ENCODE peak calls at places on chromosomes 11 and 22, in eight cellular contexts. F is adrenal gland; M is HCT116; G is effector memory CD4-positive, alpha-beta T cell; Q is transverse colon; C is Panc1; D is left ventricle myocardium inferior; L is OCI-LY7. A is an unnamed sample.

GRCh38 chr11:9613118-9613829 is 39.8 kb downstream of the WEE1 start:
- DNase-seq in F (peak; percentile 97), M (peak; percentile 92), G (peak; percentile 73), Q (peak; percentile 95), C (peak; percentile 100), D (peak; percentile 93), L (peak; percentile 92), A (peak; percentile 94)

GRCh38 chr22:46083383-46084350 is 66.7 kb upstream of the PPARA start:
- DNase-seq in F (peak; percentile 47), M (no peak), G (no peak), Q (peak; percentile 12), C (no peak), D (peak; percentile 16), L (no peak), A (no peak)

GRCh38 chr22:27937453-27937852 is 18.4 kb upstream of the PITPNB start:
- DNase-seq in F (no peak), M (no peak), G (no peak), Q (no peak), C (no peak), D (no peak), L (no peak), A (no peak)

GRCh38 chr22:28841111-28841510 is 40.7 kb upstream of the XBP1 start:
- DNase-seq in F (no peak), M (no peak), G (no peak), Q (no peak), C (no peak), D (no peak), L (no peak), A (no peak)

GRCh38 chr11:121367434-121367833 is 74.9 kb downstream of the SC5D start:
- DNase-seq in F (no peak), M (no peak), G (no peak), Q (no peak), C (no peak), D (no peak), L (peak; percentile 95), A (no peak)

GRCh38 chr11:91981995-91982394 is 242.6 kb upstream of the FAT3 start:
- DNase-seq in F (peak; percentile 80), M (no peak), G (no peak), Q (peak; percentile 36), C (no peak), D (no peak), L (no peak), A (peak; percentile 40)

GRCh38 chr11:56932572-56933235 is 56.0 kb upstream of the OR5AK2 start:
- DNase-seq in F (no peak), M (peak; percentile 63), G (no peak), Q (no peak), C (peak; percentile 87), D (no peak), L (no peak), A (no peak)

GRCh38 chr11:12629601-12630313 is 44.5 kb upstream of the TEAD1 start:
- DNase-seq in F (no peak), M (no peak), G (no peak), Q (no peak), C (no peak), D (no peak), L (no peak), A (no peak)

GRCh38 chr11:110564676-110565343 is 135.1 kb downstream of the FDX1 start:
- DNase-seq in F (no peak), M (no peak), G (no peak), Q (no peak), C (no peak), D (no peak), L (no peak), A (no peak)

GRCh38 chr11:47270331-47271271 is 668 bp downstream of the MADD start:
- DNase-seq in F (peak; percentile 61), M (no peak), G (peak; percentile 8), Q (peak; percentile 34), C (no peak), D (no peak), L (peak; percentile 55), A (no peak)

GRCh38 chr11:69170704-69171103 is 15.0 kb downstream of the SMIM38 start:
- DNase-seq in F (no peak), M (no peak), G (no peak), Q (no peak), C (no peak), D (no peak), L (no peak), A (no peak)

GRCh38 chr22:44920183-44920582 is 89.6 kb downstream of the PHF21B start:
- DNase-seq in F (no peak), M (no peak), G (no peak), Q (no peak), C (no peak), D (peak; percentile 5), L (no peak), A (no peak)

GRCh38 chr22:28442951-28443876 is 236.4 kb downstream of the TTC28 start:
- DNase-seq in F (peak; percentile 75), M (no peak), G (no peak), Q (peak; percentile 68), C (no peak), D (peak; percentile 60), L (peak; percentile 1), A (peak; percentile 60)

GRCh38 chr11:2271327-2272240 is 1.2 kb upstream of the ASCL2 start:
- DNase-seq in F (no peak), M (no peak), G (no peak), Q (no peak), C (no peak), D (no peak), L (no peak), A (peak; percentile 21)

GRCh38 chr22:39232246-39232645 is 12.5 kb downstream of the PDGFB start:
- DNase-seq in F (no peak), M (no peak), G (no peak), Q (no peak), C (no peak), D (no peak), L (no peak), A (no peak)

GRCh38 chr22:39234157-39234793 is 10.5 kb downstream of the PDGFB start:
- DNase-seq in F (no peak), M (no peak), G (no peak), Q (no peak), C (no peak), D (peak; percentile 74), L (no peak), A (no peak)

GRCh38 chr22:39234867-39235687 is 9.7 kb downstream of the PDGFB start:
- DNase-seq in F (no peak), M (no peak), G (no peak), Q (peak; percentile 63), C (no peak), D (peak; percentile 83), L (no peak), A (no peak)

GRCh38 chr22:39232806-39233735 is 11.7 kb downstream of the PDGFB start:
- DNase-seq in F (no peak), M (no peak), G (no peak), Q (no peak), C (no peak), D (no peak), L (no peak), A (no peak)

DNA sequence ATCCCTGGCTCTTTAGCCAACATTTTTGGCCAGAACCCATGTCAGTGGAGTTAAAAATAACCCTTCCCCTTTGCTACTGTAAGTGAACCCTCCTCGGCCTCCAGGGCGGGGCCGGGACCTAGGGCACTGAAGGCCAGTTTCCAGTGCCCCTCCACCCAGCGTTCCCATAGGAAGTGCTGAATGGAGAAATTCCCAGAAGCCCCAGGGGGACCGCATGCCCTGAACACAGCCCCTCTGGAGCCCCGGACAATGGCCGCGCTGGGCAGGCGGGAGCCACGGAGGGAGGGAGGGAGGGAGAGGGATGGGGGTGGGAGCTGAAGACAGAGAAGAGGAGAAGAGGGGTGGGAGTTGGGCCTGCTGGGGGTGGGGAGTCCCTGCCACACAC is 11.1 kb downstream of the PDGFB start:
- DNase-seq in F (no peak), M (no peak), G (no peak), Q (no peak), C (no peak), D (peak; percentile 72), L (no peak), A (no peak)
- H3K27ac ChIP-seq in F (no peak overlapping the region), M (no peak overlapping the region), G (no peak overlapping the region), Q (peak overlapping the region; percentile 32), C (no peak overlapping the region), D (peak overlapping the region; percentile 97), L (no peak overlapping the region), A (no peak overlapping the region)

GRCh38 chr11:66639066-66639813 is 737 bp downstream of the RBM4 start:
- DNase-seq in F (no peak), M (no peak), G (no peak), Q (peak; percentile 20), C (no peak), D (no peak), L (peak; percentile 50), A (no peak)
- H3K4me1 ChIP-seq in F (peaks cover 58% of the 10 kb centered on the region), M (peaks cover 4% of the 10 kb centered on the region), G (peaks cover 48% of the 10 kb centered on the region), Q (peaks cover 26% of the 10 kb centered on the region), C (peaks cover 49% of the 10 kb centered on the region), D (peaks cover 77% of the 10 kb centered on the region), L (peaks cover 55% of the 10 kb centered on the region), A (peaks cover 18% of the 10 kb centered on the region)

GRCh38 chr11:97525273-97525672 is 1135.5 kb downstream of the JRKL start:
- DNase-seq in F (no peak), M (no peak), G (no peak), Q (no peak), C (no peak), D (no peak), L (no peak), A (no peak)
- H3K27ac ChIP-seq in F (no peak overlapping the region), M (no peak overlapping the region), G (no peak overlapping the region), Q (no peak overlapping the region), C (no peak overlapping the region), D (no peak overlapping the region), L (no peak overlapping the region), A (no peak overlapping the region)

GRCh38 chr11:66124564-66124963 is 54.5 kb downstream of the PACS1 start:
- DNase-seq in F (no peak), M (no peak), G (no peak), Q (no peak), C (peak; percentile 59), D (no peak), L (no peak), A (no peak)

GRCh38 chr11:66130978-66131377 is 60.9 kb downstream of the PACS1 start:
- DNase-seq in F (no peak), M (no peak), G (no peak), Q (no peak), C (no peak), D (no peak), L (no peak), A (no peak)

GRCh38 chr11:66123902-66124301 is 53.8 kb downstream of the PACS1 start:
- DNase-seq in F (peak; percentile 42), M (no peak), G (no peak), Q (no peak), C (no peak), D (no peak), L (no peak), A (no peak)

GRCh38 chr11:66126064-66126463 is 56.0 kb downstream of the PACS1 start:
- DNase-seq in F (no peak), M (no peak), G (no peak), Q (no peak), C (no peak), D (no peak), L (peak; percentile 54), A (no peak)

DNA sequence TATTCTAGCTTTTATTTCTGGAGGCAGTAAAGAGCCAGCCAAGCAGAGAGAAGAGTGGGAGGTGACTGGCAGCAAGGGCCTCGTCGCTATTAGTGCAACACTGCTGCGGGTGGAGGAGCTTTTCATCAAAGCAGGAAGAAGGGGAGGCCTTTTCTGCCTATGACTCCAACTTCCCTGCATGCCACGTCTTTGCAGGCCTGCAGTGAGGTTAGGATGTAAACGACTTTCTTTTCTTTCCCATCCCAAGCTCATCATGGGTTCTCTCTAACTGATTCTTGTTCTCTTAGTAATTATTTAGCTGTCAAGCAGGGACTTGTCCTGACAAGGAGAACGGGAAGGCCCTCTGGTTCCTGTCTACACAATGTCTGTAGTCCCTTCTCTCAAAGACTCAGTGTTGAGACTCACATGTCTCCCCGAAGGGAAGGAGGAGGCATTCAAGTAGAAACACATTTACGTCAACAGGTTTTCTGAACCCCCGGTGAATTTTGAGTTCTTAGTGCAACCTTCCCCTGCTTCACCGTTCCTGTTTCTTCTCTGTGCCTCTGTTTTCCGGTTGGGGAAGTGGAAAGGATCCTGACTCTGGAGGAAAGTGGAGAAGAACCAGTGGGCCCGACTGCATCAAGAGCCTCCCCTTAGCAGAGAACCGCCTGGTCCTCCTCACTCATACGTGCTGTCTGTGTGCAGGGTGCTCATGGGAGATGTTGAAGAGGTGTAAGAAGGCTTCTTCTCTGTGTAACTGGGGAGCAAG is 56.9 kb downstream of the PACS1 start:
- DNase-seq in F (peak; percentile 49), M (no peak), G (peak; percentile 45), Q (peak; percentile 42), C (no peak), D (peak; percentile 46), L (peak; percentile 78), A (peak; percentile 45)
- H3K4me1 ChIP-seq in F (peaks cover 26% of the 10 kb centered on the region), M (no peaks in the 10 kb centered on the region), G (peaks cover 23% of the 10 kb centered on the region), Q (peaks cover 18% of the 10 kb centered on the region), C (peaks cover 49% of the 10 kb centered on the region), D (peaks cover 33% of the 10 kb centered on the region), L (peaks cover 75% of the 10 kb centered on the region), A (peaks cover 10% of the 10 kb centered on the region)

A was measured in ovary.